ENCODE peak calls at places on chromosomes 2 and 18, in eight cellular contexts. P is B cell, F is tibial artery, R is cardiac fibroblast, G is neural crest cell, D is ascending aorta, T is esophagus squamous epithelium, M is A549. O is an unnamed sample.

GRCh38 chr2:135245055-135245454 is 193.0 kb downstream of the RAB3GAP1 start:
- DNase-seq in P (no peak), G (no peak), D (no peak), F (no peak), R (peak; percentile 11), M (no peak), T (no peak), O (no peak)

GRCh38 chr2:239461551-239462515 is 61.0 kb upstream of the HDAC4 start:
- DNase-seq in P (no peak), D (peak; percentile 40), R (no peak), F (no peak), G (no peak), T (no peak), M (no peak), O (peak; percentile 6)

GRCh38 chr2:45898819-45899218 is 247.3 kb downstream of the PRKCE start:
- DNase-seq in G (no peak), D (no peak), T (no peak), F (no peak), R (peak; percentile 55), P (no peak), M (no peak), O (no peak)

GRCh38 chr2:18855027-18855426 is 265.7 kb upstream of the NT5C1B start:
- DNase-seq in T (no peak), R (peak; percentile 33), D (no peak), G (no peak), F (no peak), P (no peak), M (peak; percentile 9), O (no peak)

GRCh38 chr2:74379851-74380789 is at the start of gene DCTN1:
- DNase-seq in M (peak; percentile 35), D (peak; percentile 69), G (peak; percentile 19), P (peak; percentile 39), T (no peak), R (peak; percentile 71), F (no peak), O (peak; percentile 18)

GRCh38 chr2:64750001-64750816 is 96.5 kb upstream of the SERTAD2 start:
- DNase-seq in F (peak; percentile 69), T (no peak), R (peak; percentile 58), P (no peak), M (peak; percentile 53), D (peak; percentile 79), G (peak; percentile 20), O (no peak)

GRCh38 chr18:62445386-62445917 is 77.4 kb upstream of the ZCCHC2 start:
- DNase-seq in F (no peak), R (no peak), G (no peak), P (no peak), D (no peak), T (no peak), M (no peak), O (no peak)

GRCh38 chr2:191303349-191304005 is 58.3 kb downstream of the MYO1B start:
- DNase-seq in D (no peak), M (no peak), R (no peak), G (no peak), F (no peak), P (no peak), T (no peak), O (no peak)

GRCh38 chr2:150339951-150340350 is 147.5 kb downstream of the RND3 start:
- DNase-seq in P (no peak), R (no peak), D (no peak), G (no peak), T (no peak), F (no peak), M (no peak), O (no peak)

GRCh38 chr18:44246001-44246400 is 434.7 kb upstream of the SETBP1 start:
- DNase-seq in D (no peak), G (no peak), P (no peak), F (no peak), T (no peak), R (no peak), M (no peak), O (no peak)

GRCh38 chr2:205077159-205077558 is 531.9 kb downstream of the PARD3B start:
- DNase-seq in M (no peak), T (no peak), D (no peak), P (no peak), G (no peak), F (no peak), R (no peak), O (no peak)

GRCh38 chr18:41121116-41121826 is 833.8 kb upstream of the PIK3C3 start:
- DNase-seq in T (no peak), D (no peak), G (no peak), R (peak; percentile 81), M (no peak), P (no peak), F (no peak), O (no peak)

GRCh38 chr2:235495373-235496238 is 1.8 kb downstream of the AGAP1 start:
- DNase-seq in D (no peak), R (no peak), F (no peak), G (no peak), P (no peak), T (no peak), M (no peak), O (no peak)

GRCh38 chr18:11391636-11392035 is 217.8 kb upstream of the SLC35G4 start:
- DNase-seq in F (no peak), P (no peak), T (no peak), G (no peak), M (no peak), R (peak; percentile 5), D (no peak), O (no peak)

GRCh38 chr2:25617948-25618646 is 55.3 kb downstream of the DTNB start:
- DNase-seq in D (peak; percentile 64), G (no peak), F (no peak), T (no peak), M (no peak), P (no peak), R (peak; percentile 84), O (no peak)

DNA sequence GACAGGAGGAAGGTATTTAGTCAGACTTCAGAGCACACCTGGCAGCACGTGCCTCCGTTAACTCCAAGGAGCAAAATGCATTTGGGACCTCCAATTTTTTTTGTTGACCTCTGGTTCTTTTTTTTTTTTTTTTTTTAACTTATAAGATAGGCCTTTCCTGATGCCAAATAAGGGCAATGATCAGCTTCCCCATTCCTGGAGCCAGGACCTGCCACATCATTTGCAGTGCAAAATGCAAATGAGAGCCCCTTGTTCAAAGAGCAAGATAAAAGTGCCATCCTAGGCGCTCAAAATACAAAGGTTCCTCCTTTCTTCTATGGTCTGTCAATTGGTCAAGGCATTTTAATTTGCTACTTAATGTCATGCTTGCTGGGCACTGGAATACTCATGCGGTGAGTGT is 133.2 kb upstream of the REV1 start:
- DNase-seq in P (no peak), G (no peak), T (no peak), D (no peak), M (no peak), F (no peak), R (no peak), O (no peak)
- TF ChIP-seq CTCF in P (no peak), G (no peak), T (no peak), D (no peak), M (no peak), F (no peak), R (no peak), O (no peak)

DNA sequence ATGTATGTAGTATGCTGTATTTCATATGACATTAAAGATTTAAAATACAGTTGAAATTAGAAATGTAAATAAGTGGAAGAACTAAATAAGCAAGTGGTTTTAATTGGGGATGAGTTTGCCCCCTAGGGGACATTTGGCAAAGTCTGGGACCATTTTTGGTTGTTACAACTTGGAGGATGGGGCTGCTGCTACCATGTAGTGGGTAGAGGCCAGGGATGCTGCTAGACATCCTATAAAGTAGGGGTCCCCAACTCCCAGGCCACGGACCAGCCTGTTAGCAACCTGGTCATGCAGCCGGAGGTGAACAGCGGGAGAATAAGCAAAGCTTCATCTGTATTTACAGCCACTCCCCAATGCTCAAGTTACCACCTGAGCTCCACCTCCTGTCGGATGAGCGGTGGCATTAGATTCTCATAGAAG is 27.9 kb upstream of the ASNSD1 start:
- DNase-seq in G (no peak), P (no peak), D (no peak), M (no peak), F (no peak), T (no peak), R (peak; percentile 56), O (no peak)
- TF ChIP-seq CTCF in G (peak; percentile 44), P (peak; percentile 30), D (peak; percentile 31), M (peak; percentile 44), F (no peak), T (peak; percentile 43), R (peak; percentile 50), O (no peak)

GRCh38 chr2:196244516-196244915 is 73.1 kb upstream of the STK17B start:
- DNase-seq in P (no peak), D (no peak), R (no peak), G (no peak), M (no peak), F (no peak), T (no peak), O (no peak)

GRCh38 chr2:196238836-196239380 is 67.5 kb upstream of the STK17B start:
- DNase-seq in D (no peak), M (no peak), F (no peak), T (no peak), R (peak; percentile 39), G (no peak), P (no peak), O (no peak)

GRCh38 chr2:196242131-196242620 is 70.8 kb upstream of the STK17B start:
- DNase-seq in D (no peak), P (peak; percentile 62), F (peak; percentile 37), G (no peak), M (no peak), R (no peak), T (no peak), O (no peak)

GRCh38 chr2:196239622-196240587 is 68.5 kb upstream of the STK17B start:
- DNase-seq in P (peak; percentile 93), F (peak; percentile 51), R (peak; percentile 83), D (peak; percentile 83), T (peak; percentile 19), M (no peak), G (no peak), O (peak; percentile 74)

GRCh38 chr2:196241175-196241574 is 69.8 kb upstream of the STK17B start:
- DNase-seq in D (no peak), T (no peak), M (no peak), P (no peak), G (no peak), F (no peak), R (no peak), O (no peak)
- TF ChIP-seq CTCF in D (no peak), T (no peak), M (no peak), P (no peak), G (no peak), F (no peak), R (no peak), O (no peak)

GRCh38 chr2:230816735-230817134 is 48.0 kb upstream of the ITM2C start:
- DNase-seq in R (no peak), P (no peak), T (no peak), M (no peak), D (no peak), G (no peak), F (no peak), O (no peak)

GRCh38 chr2:230812041-230812440 is 52.7 kb upstream of the ITM2C start:
- DNase-seq in P (no peak), M (no peak), T (no peak), G (no peak), R (no peak), D (no peak), F (no peak), O (no peak)

GRCh38 chr2:230811508-230811907 is 53.2 kb upstream of the ITM2C start:
- DNase-seq in F (no peak), R (peak; percentile 77), P (no peak), T (no peak), D (no peak), G (no peak), M (no peak), O (no peak)

GRCh38 chr2:230819433-230819832 is 45.3 kb upstream of the ITM2C start:
- DNase-seq in T (no peak), P (no peak), F (no peak), M (no peak), G (no peak), R (no peak), D (no peak), O (no peak)

GRCh38 chr2:230814616-230815015 is 50.1 kb upstream of the ITM2C start:
- DNase-seq in R (peak; percentile 54), F (no peak), M (peak; percentile 45), P (no peak), G (no peak), T (no peak), D (no peak), O (no peak)
- TF ChIP-seq CTCF in R (peak; percentile 63), F (no peak), M (peak; percentile 46), P (peak; percentile 30), G (peak; percentile 50), T (no peak), D (peak; percentile 23), O (no peak)